ENCODE peak calls at places on chromosomes 12 and 14, in seven cellular contexts. K, I, Q, V, X, L and B are unnamed samples. For H3K4me1 and H3K27me3, the result is how much of the 10 kb centered on the place peaks cover.

GRCh38 chr14:87013583-87013982 is 979.4 kb downstream of the GALC start:
- DNase-seq in K (no peak), I (no peak), Q (no peak), V (peak), X (no peak), L (no peak), B (no peak)

GRCh38 chr12:123286997-123287396 is 15.3 kb upstream of the CDK2AP1 start:
- DNase-seq in K (no peak), I (no peak), Q (no peak), V (no peak), X (no peak), L (no peak), B (no peak)

GRCh38 chr12:56260921-56261320 is 2.7 kb upstream of the ANKRD52 start:
- DNase-seq in K (no peak), I (no peak), Q (no peak), V (no peak), X (no peak), L (no peak), B (no peak)

GRCh38 chr14:30270200-30271161 is 288.5 kb upstream of the G2E3 start:
- DNase-seq in K (peak), I (peak), Q (peak), V (peak), X (peak), L (peak), B (peak)

GRCh38 chr14:44564908-44565307 is 57.8 kb upstream of the FSCB start:
- DNase-seq in K (no peak), I (no peak), Q (no peak), V (peak), X (no peak), L (no peak), B (no peak)

GRCh38 chr14:50943943-50944646 is at the start of gene PYGL:
- DNase-seq in K (peak), I (peak), Q (peak), V (peak), X (peak), L (no peak), B (peak)

GRCh38 chr12:63326260-63326659 is 175.3 kb upstream of the AVPR1A start:
- DNase-seq in K (no peak), I (no peak), Q (no peak), V (no peak), X (no peak), L (no peak), B (no peak)

GRCh38 chr12:8032242-8033152 is at the start of gene FOXJ2:
- DNase-seq in K (peak), I (peak), Q (no peak), V (peak), X (peak), L (peak), B (no peak)

GRCh38 chr12:55681142-55682077 is 26.3 kb downstream of the ITGA7 start:
- DNase-seq in K (peak), I (no peak), Q (peak), V (peak), X (peak), L (no peak), B (peak)

GRCh38 chr14:100649173-100649519 is 61.9 kb upstream of the BEGAIN start:
- DNase-seq in K (no peak), I (no peak), Q (no peak), V (peak), X (no peak), L (no peak), B (no peak)

GRCh38 chr12:58575281-58575680 is 345.0 kb downstream of the LRIG3 start:
- DNase-seq in K (peak), I (no peak), Q (no peak), V (peak), X (no peak), L (no peak), B (no peak)

GRCh38 chr14:67162390-67162789 is 26.9 kb upstream of the GARIN2 start:
- DNase-seq in K (no peak), I (no peak), Q (no peak), V (no peak), X (no peak), L (no peak), B (no peak)

GRCh38 chr12:48764521-48764920 is 24.4 kb downstream of the ADCY6 start:
- DNase-seq in K (no peak), I (no peak), Q (no peak), V (no peak), X (no peak), L (no peak), B (no peak)

GRCh38 chr12:104555650-104556049 is 98.9 kb downstream of the CHST11 start:
- DNase-seq in K (no peak), I (no peak), Q (no peak), V (no peak), X (no peak), L (no peak), B (no peak)

GRCh38 chr12:6273931-6274687 is 36.4 kb upstream of the PLEKHG6 start:
- DNase-seq in K (no peak), I (no peak), Q (no peak), V (no peak), X (no peak), L (no peak), B (no peak)

GRCh38 chr12:116637589-116638165 is 78.5 kb downstream of the MAP1LC3B2 start:
- DNase-seq in K (no peak), I (no peak), Q (no peak), V (no peak), X (no peak), L (no peak), B (no peak)

GRCh38 chr14:68695326-68695768 is 97.5 kb downstream of the ZFP36L1 start:
- DNase-seq in K (peak), I (no peak), Q (peak), V (peak), X (peak), L (no peak), B (peak)

GRCh38 chr12:130572553-130572952 is 143.5 kb downstream of the RIMBP2 start:
- DNase-seq in K (no peak), I (no peak), Q (no peak), V (no peak), X (no peak), L (no peak), B (no peak)

GRCh38 chr14:67636361-67636919 is 16.7 kb downstream of the ARG2 start:
- DNase-seq in K (no peak), I (no peak), Q (no peak), V (no peak), X (no peak), L (no peak), B (no peak)

GRCh38 chr12:115570271-115570777 is 707.2 kb downstream of the MED13L start:
- DNase-seq in K (no peak), I (no peak), Q (no peak), V (peak), X (no peak), L (no peak), B (no peak)

GRCh38 chr12:80937391-80938238 is at the start of gene LIN7A:
- DNase-seq in K (peak), I (no peak), Q (no peak), V (peak), X (peak), L (no peak), B (no peak)

GRCh38 chr12:26496170-26496569 is 300.8 kb downstream of the SSPN start:
- DNase-seq in K (no peak), I (no peak), Q (no peak), V (no peak), X (no peak), L (no peak), B (no peak)

GRCh38 chr12:40099423-40099853 is 6.4 kb downstream of the SLC2A13 start:
- DNase-seq in K (no peak), I (no peak), Q (no peak), V (no peak), X (peak), L (no peak), B (no peak)

GRCh38 chr14:103398427-103399195 is 13.4 kb downstream of the MARK3 start:
- DNase-seq in K (no peak), I (no peak), Q (no peak), V (peak), X (no peak), L (no peak), B (no peak)

GRCh38 chr12:126198516-126198915 is 1133.3 kb downstream of the AACS start:
- DNase-seq in K (no peak), I (no peak), Q (no peak), V (no peak), X (no peak), L (no peak), B (no peak)

GRCh38 chr14:101027966-101028365 is 124.4 kb upstream of the RTL1 start:
- DNase-seq in K (no peak), I (no peak), Q (no peak), V (no peak), X (no peak), L (no peak), B (no peak)

GRCh38 chr12:26633591-26634210 is 199.3 kb downstream of the ITPR2 start:
- DNase-seq in K (no peak), I (no peak), Q (no peak), V (peak), X (peak), L (no peak), B (no peak)

GRCh38 chr12:1630827-1631591 is 2.0 kb downstream of the WNT5B start:
- DNase-seq in K (no peak), I (no peak), Q (no peak), V (peak), X (peak), L (no peak), B (no peak)
- H3K4me3 ChIP-seq in K (no peak), I (peak), Q (peak), V (no peak), X (no peak), L (no peak), B (peak)

GRCh38 chr12:113246478-113247122 is 25.3 kb downstream of the TPCN1 start:
- DNase-seq in K (no peak), I (no peak), Q (no peak), V (no peak), X (peak), L (no peak), B (no peak)
- H3K4me1 ChIP-seq in K (under half), I (under half), Q (half or more), V (under half), X (under half), L (under half), B (under half)

GRCh38 chr12:51863363-51863920 is 14.9 kb upstream of the FIGNL2 start:
- DNase-seq in K (no peak), I (no peak), Q (no peak), V (no peak), X (no peak), L (no peak), B (no peak)

GRCh38 chr12:51860986-51861385 is 12.5 kb upstream of the FIGNL2 start:
- DNase-seq in K (no peak), I (no peak), Q (no peak), V (no peak), X (no peak), L (no peak), B (no peak)

GRCh38 chr12:51863921-51864700 is 15.6 kb upstream of the FIGNL2 start:
- DNase-seq in K (no peak), I (no peak), Q (no peak), V (peak), X (peak), L (no peak), B (no peak)

GRCh38 chr12:51864701-51865469 is 16.4 kb upstream of the FIGNL2 start:
- DNase-seq in K (no peak), I (no peak), Q (no peak), V (no peak), X (no peak), L (no peak), B (no peak)

DNA sequence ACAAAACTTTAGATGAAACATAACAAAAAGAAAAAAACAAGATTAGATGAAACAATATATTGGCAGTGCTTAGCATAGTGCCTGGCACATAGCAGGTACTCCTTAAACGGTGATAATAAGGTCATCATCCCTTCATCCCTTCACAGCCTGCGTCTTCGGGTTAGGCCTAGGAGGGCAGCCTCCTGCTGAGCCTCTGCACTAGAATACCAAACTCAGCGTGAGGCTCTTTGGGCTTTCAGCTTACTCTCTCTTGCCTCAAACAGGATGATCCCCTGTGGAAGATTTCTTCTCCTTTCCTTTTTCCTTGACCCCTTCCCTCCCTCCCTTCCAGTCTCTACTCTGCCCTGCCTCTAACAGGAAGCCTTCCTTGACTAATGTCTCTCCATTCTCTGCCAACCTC is 14.4 kb upstream of the FIGNL2 start:
- DNase-seq in K (no peak), I (no peak), Q (no peak), V (no peak), X (no peak), L (no peak), B (no peak)
- H3K27me3 ChIP-seq in K (under half), I (under half), Q (under half), V (under half), X (under half), L (under half), B (under half)

GRCh38 chr12:78183854-78184253 is 353.2 kb downstream of the NAV3 start:
- DNase-seq in K (no peak), I (no peak), Q (no peak), V (no peak), X (no peak), L (no peak), B (no peak)
- H3K4me3 ChIP-seq in K (no peak), I (no peak), Q (no peak), V (no peak), X (no peak), L (no peak), B (no peak)

DNA sequence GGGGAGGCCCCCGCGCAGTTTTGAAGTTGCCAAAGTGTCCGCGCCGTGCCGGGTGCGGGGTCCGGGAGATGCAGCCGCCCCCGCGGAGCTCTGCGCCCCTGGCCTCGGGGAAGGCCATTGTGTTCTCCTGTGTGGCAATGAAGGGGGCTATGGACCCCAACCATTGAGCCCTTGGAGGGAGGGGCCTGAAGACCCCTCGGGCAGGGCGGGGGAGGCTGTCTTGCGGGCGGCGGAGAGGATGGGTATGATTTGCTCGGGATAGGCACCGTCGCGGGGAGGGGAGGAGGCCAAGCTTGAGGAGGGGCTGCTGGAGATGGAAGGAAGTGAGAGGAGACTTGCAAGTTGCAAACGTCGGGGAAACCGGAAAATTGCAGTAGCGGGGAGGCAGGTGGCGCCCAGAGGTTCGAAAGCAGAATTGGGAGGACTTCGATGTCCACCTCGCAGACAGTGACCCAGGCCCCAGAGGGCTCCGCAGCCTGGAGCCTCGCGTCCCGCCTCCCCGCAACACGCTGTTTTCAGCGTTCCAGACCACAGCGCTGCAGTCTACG is 25.4 kb downstream of the BCL11B start:
- DNase-seq in K (no peak), I (peak), Q (no peak), V (no peak), X (no peak), L (peak), B (no peak)
- H3K4me1 ChIP-seq in K (under half), I (half or more), Q (under half), V (under half), X (under half), L (half or more), B (under half)

GRCh38 chr14:54564071-54564798 is 2.7 kb upstream of the SAMD4A start:
- DNase-seq in K (no peak), I (no peak), Q (no peak), V (peak), X (peak), L (no peak), B (no peak)

GRCh38 chr14:54566410-54567223 is at the start of gene SAMD4A:
- DNase-seq in K (peak), I (peak), Q (peak), V (peak), X (peak), L (peak), B (peak)

GRCh38 chr14:54564799-54565235 is 2.1 kb upstream of the SAMD4A start:
- DNase-seq in K (peak), I (no peak), Q (no peak), V (peak), X (peak), L (no peak), B (no peak)

GRCh38 chr14:54566152-54566409 is 847 bp upstream of the SAMD4A start:
- DNase-seq in K (no peak), I (no peak), Q (no peak), V (no peak), X (no peak), L (no peak), B (no peak)

DNA sequence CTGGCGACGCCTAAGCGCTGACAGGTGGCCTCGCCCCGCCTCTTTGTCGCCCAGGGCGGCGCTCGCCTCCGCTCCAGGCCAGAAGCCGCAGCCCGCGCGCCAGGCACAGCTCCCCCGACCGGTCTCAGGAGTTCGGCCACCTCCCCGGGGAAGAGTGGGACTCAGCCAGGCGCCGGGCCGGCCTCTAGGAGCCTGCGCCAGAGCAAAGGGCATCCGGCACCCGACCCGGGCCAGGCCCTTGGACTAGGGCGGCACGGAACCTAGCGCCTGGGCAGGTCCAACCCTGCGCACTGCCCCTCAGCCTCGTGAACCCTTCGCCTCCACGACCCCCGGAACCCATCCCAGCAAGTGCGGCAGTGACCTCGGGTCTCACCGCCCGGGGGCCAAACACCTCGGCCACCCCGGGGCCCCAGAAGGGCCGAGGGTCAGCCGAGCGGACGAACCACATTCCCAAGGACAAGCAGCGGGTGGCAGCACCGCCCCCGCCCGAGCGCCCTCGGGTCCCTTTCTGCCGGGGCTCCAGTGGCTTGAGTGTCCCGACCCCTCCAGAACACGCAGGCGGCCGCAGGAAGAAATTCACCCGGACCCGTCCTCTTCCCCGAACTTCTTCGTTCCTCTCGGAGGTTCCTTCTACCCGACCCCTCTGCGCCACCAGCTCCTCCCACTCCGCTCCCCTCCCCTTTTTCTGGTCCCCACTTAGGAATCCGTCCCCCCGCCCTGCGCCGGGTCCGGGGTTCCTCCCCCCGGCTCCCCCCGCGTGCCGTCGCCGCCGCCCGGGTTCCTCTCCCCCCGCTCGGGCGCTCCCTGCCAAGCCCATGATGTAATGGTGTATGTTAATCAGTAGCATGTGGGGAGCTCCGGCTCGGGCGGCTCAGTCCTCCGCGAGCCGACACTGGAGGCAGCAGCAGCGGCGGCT is 1.4 kb upstream of the SAMD4A start:
- DNase-seq in K (peak), I (peak), Q (peak), V (peak), X (peak), L (peak), B (peak)
- H3K27me3 ChIP-seq in K (under half), I (under half), Q (under half), V (under half), X (under half), L (under half), B (under half)

GRCh38 chr12:65816086-65816485 is 8.2 kb upstream of the HMGA2 start:
- DNase-seq in K (no peak), I (no peak), Q (no peak), V (no peak), X (no peak), L (no peak), B (no peak)
- H3K4me3 ChIP-seq in K (no peak), I (no peak), Q (no peak), V (no peak), X (no peak), L (no peak), B (no peak)

GRCh38 chr14:64721391-64721791 is 17.2 kb downstream of the PLEKHG3 start:
- DNase-seq in K (peak), I (no peak), Q (peak), V (peak), X (no peak), L (no peak), B (no peak)

GRCh38 chr14:64721899-64722298 is 17.7 kb downstream of the PLEKHG3 start:
- DNase-seq in K (no peak), I (no peak), Q (no peak), V (no peak), X (no peak), L (no peak), B (no peak)

GRCh38 chr14:64719601-64720000 is 15.4 kb downstream of the PLEKHG3 start:
- DNase-seq in K (peak), I (no peak), Q (no peak), V (no peak), X (no peak), L (no peak), B (no peak)

GRCh38 chr14:64718762-64719161 is 14.5 kb downstream of the PLEKHG3 start:
- DNase-seq in K (peak), I (no peak), Q (no peak), V (no peak), X (no peak), L (no peak), B (no peak)

GRCh38 chr14:64720190-64720589 is 16.0 kb downstream of the PLEKHG3 start:
- DNase-seq in K (peak), I (no peak), Q (no peak), V (peak), X (peak), L (no peak), B (no peak)
- H3K4me1 ChIP-seq in K (under half), I (under half), Q (half or more), V (half or more), X (half or more), L (under half), B (under half)

DNA sequence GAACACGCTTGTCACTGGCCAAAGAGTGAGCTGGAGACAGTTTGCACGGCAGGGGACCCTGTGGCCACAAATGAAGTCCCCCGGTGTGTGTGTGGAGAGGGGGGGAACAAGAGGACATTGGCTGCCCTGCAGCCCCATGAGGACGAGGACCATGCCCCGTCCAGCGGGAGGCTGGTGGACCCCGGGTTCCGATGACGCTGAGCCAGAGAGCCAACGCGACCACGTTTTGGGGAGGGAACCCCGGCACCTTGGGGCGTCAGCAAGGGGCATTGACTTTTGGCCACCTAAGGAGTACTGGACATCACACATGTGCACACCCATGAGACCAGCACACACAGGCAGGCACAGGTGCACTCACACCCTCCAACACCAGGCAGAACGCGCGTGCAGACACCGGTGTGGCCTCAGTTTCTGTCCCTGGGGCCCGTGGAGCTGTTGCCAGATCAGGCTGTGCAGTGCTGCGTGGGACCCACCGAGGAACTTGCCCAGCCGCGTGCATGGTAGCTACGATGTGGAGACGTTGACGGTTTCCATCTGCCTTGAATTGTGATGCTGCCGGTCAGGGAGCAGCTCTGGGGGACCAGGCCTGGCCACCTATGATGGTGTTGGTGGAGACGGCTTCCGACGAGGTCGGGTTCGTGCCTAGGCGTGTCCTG is 26.5 kb downstream of the NOC4L start:
- DNase-seq in K (no peak), I (no peak), Q (no peak), V (no peak), X (no peak), L (no peak), B (no peak)
- H3K27me3 ChIP-seq in K (under half), I (under half), Q (under half), V (under half), X (under half), L (under half), B (under half)